ENCODE peak calls at places on chromosomes 4 and X, in eight cellular contexts. L is GM23338, C is vagina, N is stomach, E is H1, G is transverse colon, U is prostate gland, O is SK-N-SH. B is an unnamed sample.

GRCh38 chrX:68084765-68085164 is 348.5 kb downstream of the OPHN1 start:
- DNase-seq in L (no peak), C (no peak), N (no peak), E (no peak), G (no peak), U (no peak), O (no peak), B (no peak)

GRCh38 chr4:155667538-155668511 is 1.2 kb downstream of the GUCY1A1 start:
- DNase-seq in L (peak; percentile 60), C (no peak), N (no peak), E (peak; percentile 69), G (peak; percentile 35), U (peak; percentile 48), O (peak; percentile 80), B (peak; percentile 88)

GRCh38 chrX:143568467-143568866 is 51.2 kb upstream of the SPANXN3 start:
- DNase-seq in L (no peak), C (no peak), N (no peak), E (no peak), G (no peak), U (no peak), O (no peak), B (no peak)

GRCh38 chr4:164926301-164926700 is 49.3 kb downstream of the APELA start:
- DNase-seq in L (no peak), C (no peak), N (no peak), E (no peak), G (no peak), U (peak; percentile 32), O (no peak), B (no peak)

GRCh38 chrX:131729295-131729694 is 185.4 kb downstream of the OR13H1 start:
- DNase-seq in L (no peak), C (peak; percentile 93), N (peak; percentile 84), E (no peak), G (peak; percentile 89), U (no peak), O (peak; percentile 63), B (peak; percentile 94)

GRCh38 chrX:154092371-154092770 is 5.1 kb downstream of the MECP2 start:
- DNase-seq in L (no peak), C (no peak), N (no peak), E (no peak), G (no peak), U (no peak), O (no peak), B (no peak)

GRCh38 chrX:15694968-15695451 is 30.4 kb upstream of the CLTRN start:
- DNase-seq in L (no peak), C (no peak), N (no peak), E (no peak), G (no peak), U (no peak), O (no peak), B (no peak)

GRCh38 chr4:150178161-150178560 is 99.9 kb downstream of the DCLK2 start:
- DNase-seq in L (no peak), C (no peak), N (no peak), E (no peak), G (no peak), U (no peak), O (no peak), B (no peak)

GRCh38 chrX:125709532-125709931 is 389.9 kb downstream of the TEX13C start:
- DNase-seq in L (no peak), C (no peak), N (no peak), E (no peak), G (no peak), U (no peak), O (no peak), B (no peak)

GRCh38 chr4:40916880-40917279 is 167.1 kb downstream of the NSUN7 start:
- DNase-seq in L (peak; percentile 79), C (no peak), N (peak; percentile 42), E (peak; percentile 77), G (peak; percentile 23), U (no peak), O (no peak), B (no peak)

GRCh38 chrX:136250191-136251041 is 784 bp downstream of the MAP7D3 start:
- DNase-seq in L (peak; percentile 33), C (no peak), N (no peak), E (peak; percentile 49), G (no peak), U (no peak), O (no peak), B (no peak)

GRCh38 chr4:153116801-153117200 is 87.4 kb upstream of the TRIM2 start:
- DNase-seq in L (no peak), C (peak; percentile 40), N (no peak), E (no peak), G (no peak), U (no peak), O (no peak), B (no peak)

GRCh38 chrX:32966956-32967355 is 244.4 kb downstream of the DMD start:
- DNase-seq in L (no peak), C (no peak), N (no peak), E (no peak), G (no peak), U (no peak), O (no peak), B (no peak)

GRCh38 chr4:130812117-130812765 is 1716.3 kb downstream of the C4orf33 start:
- DNase-seq in L (no peak), C (no peak), N (no peak), E (no peak), G (no peak), U (no peak), O (no peak), B (no peak)

GRCh38 chr4:4534515-4535145 is 7.2 kb downstream of the STX18 start:
- DNase-seq in L (no peak), C (no peak), N (no peak), E (no peak), G (no peak), U (no peak), O (no peak), B (no peak)

GRCh38 chrX:53732797-53733196 is 46.3 kb upstream of the HUWE1 start:
- DNase-seq in L (no peak), C (no peak), N (no peak), E (no peak), G (no peak), U (no peak), O (no peak), B (no peak)

GRCh38 chr4:79050521-79050880 is 111.3 kb upstream of the PAQR3 start:
- DNase-seq in L (no peak), C (no peak), N (no peak), E (no peak), G (no peak), U (no peak), O (peak; percentile 10), B (no peak)

GRCh38 chr4:120829113-120829831 is 93.3 kb downstream of the PRDM5 start:
- DNase-seq in L (no peak), C (no peak), N (no peak), E (no peak), G (no peak), U (no peak), O (peak; percentile 31), B (no peak)

GRCh38 chrX:118739577-118739976 is 12.2 kb downstream of the IL13RA1 start:
- DNase-seq in L (no peak), C (no peak), N (no peak), E (no peak), G (no peak), U (no peak), O (no peak), B (no peak)
- TF ChIP-seq CTCF in L (no peak), C (no peak), N (no peak), E (no peak), G (no peak), U (no peak), O (no peak), B (no peak)

DNA sequence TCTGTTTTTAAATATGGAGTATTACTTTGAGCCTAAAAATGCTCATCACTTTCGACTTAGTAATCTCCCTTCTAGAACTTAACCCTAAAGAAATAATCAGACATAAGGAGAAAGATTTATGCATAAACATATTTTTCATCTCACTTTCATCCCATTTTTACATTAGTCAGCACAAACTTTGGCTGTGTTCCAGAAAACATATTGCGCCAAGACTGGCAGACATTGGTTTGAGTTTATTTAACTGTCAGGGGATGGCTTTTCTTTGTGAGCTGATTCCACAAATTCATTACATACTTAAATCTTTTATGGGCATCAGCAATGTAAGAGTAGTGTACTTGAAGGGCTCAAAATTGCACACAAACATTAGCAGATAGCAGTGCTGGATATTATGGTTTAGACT is 23.7 kb downstream of the MAOA start:
- DNase-seq in L (no peak), C (no peak), N (no peak), E (no peak), G (no peak), U (no peak), O (no peak), B (no peak)
- TF ChIP-seq POLR2AphosphoS5 in L (no peak), C (no peak), N (no peak), E (no peak), G (no peak), U (no peak), O (no peak), B (no peak)

DNA sequence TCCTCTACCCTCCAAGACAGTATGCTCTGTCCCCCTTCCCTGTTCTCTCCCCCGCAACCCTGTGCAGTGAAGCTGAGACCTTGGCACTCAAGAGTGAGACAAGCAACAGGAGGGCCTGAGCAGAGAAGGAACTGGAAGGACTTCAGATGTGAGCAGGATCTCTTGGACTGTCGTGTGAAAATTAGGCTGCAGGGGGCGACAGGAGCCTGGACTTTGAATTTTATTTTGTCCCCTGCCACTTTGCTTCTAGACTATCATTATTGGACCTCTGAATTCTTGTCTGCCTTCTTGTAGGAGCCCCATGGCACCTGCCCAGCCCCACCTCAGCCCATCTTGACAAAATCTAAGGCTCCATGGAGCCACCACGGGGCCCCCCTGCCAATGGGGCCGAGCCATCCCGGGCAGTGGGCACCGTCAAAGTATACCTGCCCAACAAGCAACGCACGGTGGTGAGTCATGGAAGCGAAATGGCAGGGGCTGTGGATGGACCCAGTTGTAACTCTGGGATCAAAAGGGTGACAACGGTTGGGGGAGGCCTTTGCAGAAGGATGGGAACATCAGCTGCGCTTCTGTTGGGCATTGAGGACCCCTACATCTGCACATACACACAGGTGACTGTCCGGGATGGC is 1.7 kb downstream of the ARAF start:
- DNase-seq in L (peak; percentile 27), C (no peak), N (no peak), E (no peak), G (no peak), U (no peak), O (no peak), B (no peak)
- TF ChIP-seq CTCF in L (peak; percentile 60), C (no peak), N (no peak), E (peak; percentile 53), G (no peak), U (no peak), O (peak; percentile 55), B (peak; percentile 7)

GRCh38 chr4:104629601-104630000 is 134.9 kb upstream of the CXXC4 start:
- DNase-seq in L (no peak), C (no peak), N (no peak), E (no peak), G (no peak), U (no peak), O (no peak), B (no peak)

GRCh38 chr4:104631000-104631399 is 136.3 kb upstream of the CXXC4 start:
- DNase-seq in L (no peak), C (no peak), N (no peak), E (no peak), G (no peak), U (no peak), O (no peak), B (no peak)

DNA sequence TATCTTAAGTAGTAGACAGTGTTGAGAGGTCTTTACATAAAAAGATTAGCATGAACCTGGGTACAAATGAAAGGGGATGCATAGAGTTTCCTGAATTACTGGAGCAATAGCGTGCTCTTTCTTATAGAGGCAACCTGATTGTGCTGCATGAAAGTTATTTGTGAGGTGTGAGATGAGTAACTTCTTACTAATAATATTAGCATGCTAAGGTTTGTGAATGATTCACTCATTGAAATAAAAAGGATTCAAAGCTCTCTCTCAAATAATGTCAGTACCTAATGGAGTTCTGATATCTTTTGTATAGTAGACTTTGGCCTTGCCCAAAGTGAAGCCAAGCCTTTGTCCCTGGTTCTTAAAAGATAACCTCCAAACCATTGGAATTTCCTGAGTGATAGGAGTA is 131.0 kb upstream of the CXXC4 start:
- DNase-seq in L (no peak), C (no peak), N (no peak), E (no peak), G (no peak), U (no peak), O (no peak), B (no peak)
- TF ChIP-seq POLR2AphosphoS5 in L (no peak), C (no peak), N (no peak), E (no peak), G (no peak), U (no peak), O (no peak), B (no peak)

B was measured in sigmoid colon.